ENCODE peak calls at places on chromosome 19, in six cellular contexts. T is activated CD4-positive, alpha-beta T cell treated with anti-CD3 and anti-CD28 coated beads, Interleukin-2, amount 50 U/mL, for 24 hours; D is mesenchymal stem cell; E is gastrocnemius medialis; Z is neural progenitor cell; H is astrocyte. O is an unnamed sample.
A peak's percentile ranks its signal among the peaks of the same experiment; 100 is the strongest.

GRCh38 chr19:13817018-13817614 is 21.9 kb downstream of the ZSWIM4 start:
- DNase-seq in T (no peak), D (peak; percentile 49), E (no peak), Z (peak; percentile 94), H (no peak), O (peak; percentile 95)

GRCh38 chr19:12884926-12885748 is 1.9 kb downstream of the KLF1 start:
- DNase-seq in T (peak; percentile 82), D (peak; percentile 30), E (peak; percentile 57), Z (peak; percentile 87), H (peak; percentile 16), O (peak; percentile 99)

GRCh38 chr19:17136026-17136425 is 60.4 kb downstream of the MYO9B start:
- DNase-seq in T (no peak), D (peak; percentile 38), E (no peak), Z (peak; percentile 20), H (no peak), O (no peak)

GRCh38 chr19:46718157-46718933 is 1.4 kb upstream of the PRKD2 start:
- DNase-seq in T (peak; percentile 42), D (no peak), E (no peak), Z (peak; percentile 30), H (no peak), O (peak; percentile 33)

GRCh38 chr19:38386968-38387549 is 775 bp downstream of the GGN start:
- DNase-seq in T (no peak), D (no peak), E (peak; percentile 72), Z (no peak), H (no peak), O (no peak)

GRCh38 chr19:55838906-55839305 is 2.6 kb downstream of the NLRP4 start:
- DNase-seq in T (no peak), D (no peak), E (no peak), Z (no peak), H (no peak), O (no peak)

GRCh38 chr19:10430505-10431253 is 10.3 kb downstream of the PDE4A start:
- DNase-seq in T (no peak), D (peak; percentile 53), E (no peak), Z (peak; percentile 44), H (no peak), O (peak; percentile 79)

GRCh38 chr19:16273005-16273404 is 51.6 kb upstream of the KLF2 start:
- DNase-seq in T (no peak), D (no peak), E (no peak), Z (peak; percentile 54), H (peak; percentile 57), O (no peak)

GRCh38 chr19:51293571-51294210 is 17.8 kb upstream of the IGLON5 start:
- DNase-seq in T (no peak), D (no peak), E (no peak), Z (no peak), H (no peak), O (no peak)

GRCh38 chr19:38711726-38712153 is 32.5 kb downstream of the CAPN12 start:
- DNase-seq in T (no peak), D (peak; percentile 94), E (peak; percentile 46), Z (no peak), H (peak; percentile 91), O (no peak)

GRCh38 chr19:12788682-12789097 is 2.6 kb upstream of the JUNB start:
- DNase-seq in T (no peak), D (peak; percentile 88), E (peak; percentile 81), Z (peak; percentile 70), H (no peak), O (peak; percentile 96)

GRCh38 chr19:2582984-2583956 is 107.3 kb downstream of the GADD45B start:
- DNase-seq in T (no peak), D (no peak), E (no peak), Z (no peak), H (no peak), O (no peak)

GRCh38 chr19:29630661-29631060 is 24.6 kb downstream of the POP4 start:
- DNase-seq in T (no peak), D (no peak), E (no peak), Z (no peak), H (no peak), O (no peak)

GRCh38 chr19:13506550-13506878 is 235 bp upstream of the CACNA1A start:
- DNase-seq in T (no peak), D (no peak), E (no peak), Z (peak; percentile 57), H (no peak), O (no peak)

GRCh38 chr19:4473011-4473410 is 914 bp downstream of the HDGFL2 start:
- DNase-seq in T (no peak), D (no peak), E (no peak), Z (peak; percentile 24), H (no peak), O (no peak)

GRCh38 chr19:43664008-43664407 is 6.0 kb downstream of the PLAUR start:
- DNase-seq in T (no peak), D (no peak), E (no peak), Z (no peak), H (no peak), O (no peak)

GRCh38 chr19:37654525-37654832 is 786 bp downstream of the ZFP30 start:
- DNase-seq in T (no peak), D (peak; percentile 50), E (no peak), Z (peak; percentile 74), H (peak; percentile 37), O (peak; percentile 78)

GRCh38 chr19:44598880-44599279 is 14.5 kb upstream of the IGSF23 start:
- DNase-seq in T (no peak), D (no peak), E (no peak), Z (no peak), H (no peak), O (peak; percentile 43)

GRCh38 chr19:42601811-42602443 is 7.2 kb upstream of the CEACAM8 start:
- DNase-seq in T (no peak), D (no peak), E (no peak), Z (peak; percentile 48), H (peak; percentile 11), O (no peak)

GRCh38 chr19:33678796-33679195 is 57.0 kb downstream of the CHST8 start:
- DNase-seq in T (no peak), D (no peak), E (no peak), Z (no peak), H (no peak), O (peak; percentile 92)

GRCh38 chr19:17286263-17286662 is 4.6 kb downstream of the ANKLE1 start:
- DNase-seq in T (no peak), D (no peak), E (no peak), Z (no peak), H (no peak), O (no peak)

GRCh38 chr19:45528149-45528743 is 21.0 kb downstream of the VASP start:
- DNase-seq in T (no peak), D (peak; percentile 61), E (no peak), Z (peak; percentile 73), H (peak; percentile 69), O (peak; percentile 72)

GRCh38 chr19:3108775-3109174 is 14.6 kb downstream of the GNA11 start:
- DNase-seq in T (peak; percentile 62), D (peak; percentile 69), E (peak; percentile 48), Z (peak; percentile 86), H (peak; percentile 25), O (peak; percentile 79)

GRCh38 chr19:4343056-4343844 is at the start of gene MPND:
- DNase-seq in T (peak; percentile 91), D (peak; percentile 84), E (peak; percentile 84), Z (peak; percentile 96), H (peak; percentile 55), O (peak; percentile 96)

GRCh38 chr19:34644991-34645461 is 31.9 kb downstream of the SCGB2B2 start:
- DNase-seq in T (no peak), D (no peak), E (no peak), Z (no peak), H (no peak), O (peak; percentile 7)

GRCh38 chr19:13987101-13987890 is 18.8 kb downstream of the RFX1 start:
- DNase-seq in T (no peak), D (no peak), E (peak; percentile 98), Z (no peak), H (no peak), O (no peak)

GRCh38 chr19:800360-801029 is 3.2 kb downstream of the PTBP1 start:
- DNase-seq in T (no peak), D (no peak), E (no peak), Z (no peak), H (peak; percentile 49), O (no peak)

O was measured in NCI-H69.